ENCODE peak calls at places on chromosomes 16 and 17, in four cellular contexts. I, O, E and X are unnamed samples.

GRCh38 chr17:7932483-7932891 is 481 bp downstream of the CNTROB start:
- DNase-seq in I (no peak), E (peak), O (peak), X (no peak)

GRCh38 chr16:57834936-57835335 is 32.6 kb upstream of the KIFC3 start:
- DNase-seq in E (no peak), I (no peak), O (no peak), X (no peak)

GRCh38 chr17:35559495-35559894 is 1.1 kb downstream of the SLFN14 start:
- DNase-seq in E (no peak), O (no peak), I (no peak), X (no peak)

GRCh38 chr16:57029161-57030160 is 40.1 kb downstream of the NLRC5 start:
- DNase-seq in O (no peak), E (no peak), I (no peak), X (no peak)

GRCh38 chr17:6427284-6427781 is 7.6 kb downstream of the AIPL1 start:
- DNase-seq in E (no peak), O (no peak), I (no peak), X (no peak)

GRCh38 chr16:83813818-83814653 is 6.3 kb downstream of the HSBP1 start:
- DNase-seq in I (peak), O (no peak), E (peak), X (no peak)

GRCh38 chr16:13923703-13924298 is 3.8 kb downstream of the ERCC4 start:
- DNase-seq in O (no peak), E (no peak), I (peak), X (no peak)

GRCh38 chr17:31582151-31582907 is 190.9 kb downstream of the RAB11FIP4 start:
- DNase-seq in I (no peak), E (no peak), O (no peak), X (no peak)

GRCh38 chr16:2042171-2042570 is 5.5 kb downstream of the NTHL1 start:
- DNase-seq in O (no peak), I (no peak), E (no peak), X (no peak)

GRCh38 chr16:19008245-19008644 is 24.5 kb downstream of the TMC7 start:
- DNase-seq in I (no peak), O (no peak), E (no peak), X (no peak)